ENCODE peak calls at places on chromosome 3, in ten cellular contexts. Z is CD8-positive, alpha-beta T cell; I is psoas muscle; K is GM23338; R is IMR-90; E is breast epithelium; D is cardiac muscle cell; Q is right atrium auricular region; G is WERI-Rb-1; N is lung. X is an unnamed sample.

GRCh38 chr3:197478746-197479668 is 76.8 kb downstream of the BDH1 start:
- DNase-seq in Z (no peak), I (no peak), K (no peak), R (no peak), E (no peak), D (no peak), Q (no peak), G (no peak), N (no peak), X (no peak)

GRCh38 chr3:69288161-69288895 is 97.6 kb downstream of the FRMD4B start:
- DNase-seq in Z (no peak), I (no peak), K (peak), R (no peak), E (no peak), D (no peak), Q (no peak), G (no peak), N (no peak), X (no peak)

GRCh38 chr3:119559441-119559963 is at the start of gene CD80:
- DNase-seq in Z (peak), I (peak), K (peak), R (peak), E (no peak), D (peak), Q (peak), G (peak), N (peak), X (no peak)

GRCh38 chr3:11260460-11260859 is 11.7 kb upstream of the ATG7 start:
- DNase-seq in Z (no peak), I (no peak), K (no peak), R (no peak), E (no peak), D (no peak), Q (no peak), G (no peak), N (no peak), X (no peak)

GRCh38 chr3:60403866-60404265 is 847.4 kb downstream of the FHIT start:
- DNase-seq in Z (no peak), I (no peak), K (no peak), R (peak), E (no peak), D (no peak), Q (no peak), G (no peak), N (no peak), X (no peak)

GRCh38 chr3:77667901-77668300 is 628.0 kb downstream of the ROBO2 start:
- DNase-seq in Z (no peak), I (no peak), K (no peak), R (no peak), E (no peak), D (no peak), Q (no peak), G (no peak), N (no peak), X (no peak)

GRCh38 chr3:189092547-189092946 is 79.2 kb upstream of the TPRG1 start:
- DNase-seq in Z (no peak), I (no peak), K (no peak), R (no peak), E (no peak), D (no peak), Q (no peak), G (no peak), N (no peak), X (no peak)

GRCh38 chr3:152267831-152268500 is 763 bp upstream of the MBNL1 start:
- DNase-seq in Z (no peak), I (no peak), K (no peak), R (no peak), E (no peak), D (peak), Q (no peak), G (no peak), N (no peak), X (no peak)

GRCh38 chr3:25313286-25313685 is 114.8 kb upstream of the RARB start:
- DNase-seq in Z (no peak), I (no peak), K (no peak), R (no peak), E (no peak), D (peak), Q (no peak), G (no peak), N (no peak), X (no peak)

GRCh38 chr3:39013289-39013688 is 38.5 kb downstream of the SCN11A start:
- DNase-seq in Z (no peak), I (no peak), K (peak), R (peak), E (no peak), D (peak), Q (no peak), G (no peak), N (no peak), X (no peak)

GRCh38 chr3:111802700-111803099 is 56.4 kb upstream of the PHLDB2 start:
- DNase-seq in Z (no peak), I (no peak), K (no peak), R (no peak), E (no peak), D (no peak), Q (no peak), G (no peak), N (no peak), X (no peak)

GRCh38 chr3:112357888-112358287 is 24.9 kb downstream of the CD200 start:
- DNase-seq in Z (no peak), I (no peak), K (no peak), R (no peak), E (no peak), D (no peak), Q (no peak), G (no peak), N (no peak), X (no peak)

GRCh38 chr3:151538706-151539403 is 78.0 kb upstream of the IGSF10 start:
- DNase-seq in Z (no peak), I (no peak), K (peak), R (peak), E (no peak), D (peak), Q (peak), G (no peak), N (no peak), X (no peak)

GRCh38 chr3:151318313-151318712 is 1.7 kb upstream of the GPR87 start:
- DNase-seq in Z (no peak), I (no peak), K (no peak), R (peak), E (no peak), D (no peak), Q (no peak), G (no peak), N (no peak), X (no peak)

GRCh38 chr3:83934208-83935150 is 1024.3 kb upstream of the CADM2 start:
- DNase-seq in Z (no peak), I (no peak), K (peak), R (no peak), E (no peak), D (peak), Q (no peak), G (peak), N (no peak), X (no peak)

GRCh38 chr3:77039606-77040553 is at the start of gene ROBO2:
- DNase-seq in Z (no peak), I (peak), K (peak), R (peak), E (no peak), D (peak), Q (no peak), G (peak), N (peak), X (peak)

GRCh38 chr3:57646723-57647122 is 46.2 kb downstream of the DENND6A start:
- DNase-seq in Z (no peak), I (no peak), K (no peak), R (peak), E (no peak), D (peak), Q (no peak), G (no peak), N (no peak), X (no peak)

GRCh38 chr3:15794842-15795562 is 2.8 kb downstream of the ANKRD28 start:
- DNase-seq in Z (no peak), I (no peak), K (no peak), R (no peak), E (no peak), D (peak), Q (no peak), G (no peak), N (no peak), X (no peak)

DNA sequence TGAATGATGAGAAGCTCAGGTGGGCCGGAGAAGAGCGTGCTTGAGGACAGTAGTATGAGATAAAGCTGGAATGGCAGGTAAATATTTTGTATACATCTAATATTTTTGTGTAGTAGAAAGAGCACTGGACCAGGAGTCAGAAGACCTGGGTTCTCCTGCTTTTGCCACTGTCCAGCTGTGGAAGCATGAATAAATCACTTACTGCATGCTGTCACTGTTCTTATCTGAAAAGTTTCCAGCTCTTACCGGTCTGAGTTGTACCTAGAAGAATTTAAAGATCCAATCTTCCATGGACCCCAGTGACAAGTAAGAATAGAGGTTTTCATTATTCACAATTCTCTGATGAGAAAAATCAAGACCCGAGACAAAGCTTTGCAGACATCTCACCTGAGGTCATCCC is 5.9 kb downstream of the XPC start:
- DNase-seq in Z (no peak), I (no peak), K (no peak), R (no peak), E (no peak), D (no peak), Q (no peak), G (no peak), N (no peak), X (no peak)
- H3K4me3 ChIP-seq in Z (no peak), I (no peak), K (no peak), R (no peak), E (no peak), D (no peak), Q (no peak), G (no peak), N (no peak), X (no peak)

DNA sequence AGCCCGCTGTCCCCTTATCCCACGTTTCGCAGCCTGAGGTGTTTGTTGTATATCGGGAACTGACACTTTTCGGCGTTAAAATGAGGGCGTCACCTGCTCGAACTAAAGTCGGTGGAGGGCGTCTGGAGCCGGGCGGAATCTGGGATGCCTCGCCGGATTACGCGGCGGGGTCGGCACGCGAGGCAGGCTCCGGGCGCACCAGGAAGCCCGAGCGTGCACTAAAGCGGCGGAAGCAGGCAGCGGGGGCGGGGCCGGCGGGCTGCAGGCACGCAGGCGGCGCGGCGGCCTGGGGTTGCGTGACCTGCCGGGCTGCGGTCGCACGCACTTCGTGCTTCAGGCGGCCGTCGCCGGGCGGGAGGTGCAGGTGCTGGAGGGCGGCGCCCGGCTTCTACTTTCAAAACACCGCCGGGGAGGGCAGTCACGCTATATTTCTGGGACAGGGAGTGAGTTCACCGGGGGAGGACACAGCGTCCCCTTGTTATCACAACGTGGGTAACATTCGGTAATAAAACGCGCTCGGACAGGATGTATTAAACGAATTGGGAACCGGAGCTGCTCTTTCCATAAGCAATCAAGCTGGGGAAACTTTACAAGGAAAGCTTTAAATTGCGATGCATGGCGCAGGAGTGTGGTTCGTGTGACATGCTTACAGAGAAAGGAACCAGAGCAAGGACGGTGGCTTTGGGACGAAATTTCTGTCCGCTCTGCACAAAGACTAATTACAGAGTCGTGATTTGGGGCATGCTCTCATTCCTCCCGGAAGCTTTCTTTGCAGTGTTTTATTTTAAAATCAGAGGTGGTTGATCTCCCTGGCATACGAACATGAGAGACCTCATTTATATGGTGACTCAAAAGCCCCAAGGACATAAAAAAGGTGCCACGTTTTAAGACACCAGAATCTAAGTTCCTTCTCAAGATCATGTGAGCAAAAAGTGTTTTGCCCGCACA is 9.1 kb upstream of the LEKR1 start:
- DNase-seq in Z (peak), I (peak), K (peak), R (peak), E (peak), D (peak), Q (peak), G (peak), N (peak), X (peak)
- H3K27ac ChIP-seq in Z (peak), I (peak), K (no peak), R (peak), E (peak), D (peak), Q (peak), G (peak), N (peak), X (peak)

DNA sequence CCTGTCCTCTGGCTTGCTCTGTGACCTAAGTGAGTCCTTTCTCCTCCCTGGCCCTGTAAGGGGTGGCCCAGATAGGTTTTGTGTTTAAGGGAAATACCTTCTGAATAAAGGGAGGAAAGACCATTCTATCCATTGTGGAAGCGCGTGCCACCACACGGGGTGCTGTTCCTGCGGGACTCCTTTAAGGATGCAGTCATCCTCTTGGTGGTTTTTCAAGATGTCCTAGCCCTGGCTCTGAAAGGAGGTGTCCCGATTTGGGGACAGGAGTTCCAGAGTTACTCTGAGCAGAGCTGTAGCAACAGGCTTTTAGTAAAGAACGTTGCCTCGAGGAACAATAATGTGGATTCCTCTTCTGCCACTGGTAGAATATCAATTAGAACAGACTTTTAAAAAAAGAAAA is 9.6 kb downstream of the SLC6A6 start:
- DNase-seq in Z (no peak), I (no peak), K (peak), R (no peak), E (no peak), D (no peak), Q (no peak), G (peak), N (no peak), X (no peak)
- TF ChIP-seq CTCF in Z (no peak), I (no peak), K (peak), R (peak), E (no peak), D (peak), Q (no peak), G (peak), N (no peak), X (no peak)

GRCh38 chr3:177538064-177538742 is 340.9 kb upstream of the TBL1XR1 start:
- DNase-seq in Z (no peak), I (peak), K (peak), R (peak), E (no peak), D (peak), Q (no peak), G (no peak), N (peak), X (peak)
- H3K4me3 ChIP-seq in Z (no peak), I (no peak), K (no peak), R (no peak), E (no peak), D (no peak), Q (no peak), G (no peak), N (no peak), X (no peak)

DNA sequence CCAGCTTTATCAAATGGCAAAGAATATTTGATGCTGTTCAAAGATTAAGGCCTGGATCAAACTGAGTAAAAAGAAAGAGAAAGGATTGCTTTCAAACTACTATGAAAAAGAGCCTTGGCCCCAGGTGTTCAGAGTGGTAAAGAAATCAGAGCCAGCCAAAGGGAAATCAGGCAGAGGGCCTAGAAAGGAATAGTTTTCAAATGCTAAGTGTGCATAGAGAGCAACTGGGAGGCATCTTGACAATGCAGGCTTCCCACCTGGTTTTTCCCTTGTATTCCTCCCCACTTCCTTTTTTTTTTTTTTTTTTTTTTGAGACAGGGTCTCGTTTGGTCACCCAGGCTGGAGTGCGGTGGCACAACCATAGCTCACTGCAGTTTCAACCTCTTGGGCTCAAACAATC is 340.2 kb upstream of the ADAMTS9 start:
- DNase-seq in Z (no peak), I (no peak), K (peak), R (no peak), E (no peak), D (no peak), Q (no peak), G (no peak), N (no peak), X (no peak)
- H3K27ac ChIP-seq in Z (no peak), I (no peak), K (peak), R (no peak), E (no peak), D (no peak), Q (no peak), G (no peak), N (no peak), X (no peak)